ENCODE peak calls at places on chromosomes 11 and 22, in five cellular contexts. C, D, M, I and K are unnamed samples.

GRCh38 chr11:8707541-8708270 is 25.1 kb downstream of the RPL27A start:
- DNase-seq in C (peak; percentile 78), D (peak; percentile 91), M (peak; percentile 61), I (no peak), K (no peak)

GRCh38 chr22:46471901-46472721 is 65.3 kb downstream of the CELSR1 start:
- DNase-seq in C (no peak), D (no peak), M (no peak), I (no peak), K (no peak)

GRCh38 chr11:12215192-12215591 is 104.8 kb downstream of the MICAL2 start:
- DNase-seq in C (no peak), D (no peak), M (no peak), I (peak; percentile 74), K (no peak)

GRCh38 chr22:38016182-38017078 is 32.1 kb upstream of the SOX10 start:
- DNase-seq in C (peak; percentile 75), D (no peak), M (peak; percentile 52), I (peak; percentile 30), K (no peak)

GRCh38 chr11:44539971-44540370 is 25.5 kb upstream of the CD82 start:
- DNase-seq in C (no peak), D (no peak), M (no peak), I (no peak), K (no peak)

GRCh38 chr11:93887111-93887510 is 36.7 kb upstream of the VSTM5 start:
- DNase-seq in C (no peak), D (no peak), M (no peak), I (no peak), K (no peak)

GRCh38 chr22:46002757-46003270 is 25.9 kb upstream of the WNT7B start:
- DNase-seq in C (no peak), D (peak; percentile 41), M (no peak), I (peak; percentile 50), K (no peak)

GRCh38 chr22:36298601-36299000 is 45.7 kb downstream of the APOL1 start:
- DNase-seq in C (no peak), D (peak; percentile 27), M (no peak), I (no peak), K (no peak)

GRCh38 chr11:126687477-126687876 is 313.1 kb downstream of the KIRREL3 start:
- DNase-seq in C (no peak), D (no peak), M (no peak), I (no peak), K (no peak)

GRCh38 chr11:36364551-36364950 is 68.5 kb downstream of the PRR5L start:
- DNase-seq in C (no peak), D (no peak), M (no peak), I (no peak), K (no peak)

GRCh38 chr22:47698906-47699305 is 936.5 kb downstream of the TBC1D22A start:
- DNase-seq in C (no peak), D (no peak), M (no peak), I (no peak), K (no peak)

GRCh38 chr22:49324527-49325491 is 502.9 kb downstream of the BRD1 start:
- DNase-seq in C (no peak), D (no peak), M (no peak), I (peak; percentile 23), K (no peak)

GRCh38 chr11:100671471-100671870 is 15.6 kb upstream of the ARHGAP42 start:
- DNase-seq in C (no peak), D (no peak), M (no peak), I (no peak), K (no peak)

GRCh38 chr11:69958308-69958707 is 119.8 kb upstream of the ANO1 start:
- DNase-seq in C (no peak), D (no peak), M (no peak), I (no peak), K (no peak)

GRCh38 chr11:2093575-2094353 is 45.4 kb downstream of the IGF2 start:
- DNase-seq in C (no peak), D (peak; percentile 87), M (no peak), I (no peak), K (no peak)

GRCh38 chr11:35404397-35404775 is 15.0 kb downstream of the SLC1A2 start:
- DNase-seq in C (no peak), D (no peak), M (no peak), I (peak; percentile 32), K (no peak)

GRCh38 chr11:12802418-12803085 is 128.3 kb downstream of the TEAD1 start:
- DNase-seq in C (peak; percentile 78), D (no peak), M (no peak), I (no peak), K (no peak)

GRCh38 chr11:116740741-116741140 is 32.0 kb downstream of the BUD13 start:
- DNase-seq in C (no peak), D (no peak), M (no peak), I (no peak), K (no peak)

GRCh38 chr11:107683807-107684206 is 28.0 kb downstream of the SLN start:
- DNase-seq in C (no peak), D (no peak), M (no peak), I (peak; percentile 22), K (no peak)

GRCh38 chr22:21571679-21572078 is 4.2 kb downstream of the UBE2L3 start:
- DNase-seq in C (no peak), D (no peak), M (no peak), I (no peak), K (no peak)

GRCh38 chr11:41306435-41306834 is 153.0 kb downstream of the LRRC4C start:
- DNase-seq in C (no peak), D (no peak), M (no peak), I (no peak), K (no peak)

GRCh38 chr11:44950625-44951472 is at the start of gene TP53I11:
- DNase-seq in C (peak; percentile 58), D (peak; percentile 91), M (peak; percentile 31), I (peak; percentile 92), K (no peak)

GRCh38 chr11:6321961-6322362 is 1.7 kb upstream of the CAVIN3 start:
- DNase-seq in C (no peak), D (no peak), M (no peak), I (peak; percentile 9), K (no peak)

GRCh38 chr11:89736566-89736965 is 26.5 kb downstream of the TRIM77 start:
- DNase-seq in C (no peak), D (no peak), M (no peak), I (no peak), K (no peak)

GRCh38 chr22:48574776-48575566 is 1252.7 kb downstream of the BRD1 start:
- DNase-seq in C (peak; percentile 30), D (no peak), M (no peak), I (no peak), K (no peak)

GRCh38 chr11:61718613-61719302 is 33.7 kb upstream of the MYRF start:
- DNase-seq in C (peak; percentile 75), D (peak; percentile 63), M (no peak), I (peak; percentile 36), K (no peak)

GRCh38 chr22:22207845-22208564 is 36.6 kb upstream of the VPREB1 start:
- DNase-seq in C (no peak), D (peak; percentile 40), M (peak; percentile 60), I (peak; percentile 81), K (no peak)

GRCh38 chr11:99973993-99974392 is 713.1 kb upstream of the ARHGAP42 start:
- DNase-seq in C (no peak), D (no peak), M (no peak), I (no peak), K (no peak)

GRCh38 chr11:128058580-128059208 is 528.7 kb downstream of the ETS1 start:
- DNase-seq in C (no peak), D (no peak), M (no peak), I (no peak), K (no peak)

GRCh38 chr11:47501095-47501494 is 51.8 kb downstream of the CELF1 start:
- DNase-seq in C (no peak), D (no peak), M (no peak), I (no peak), K (no peak)

GRCh38 chr22:33044059-33044458 is 14.1 kb downstream of the SYN3 start:
- DNase-seq in C (no peak), D (no peak), M (no peak), I (no peak), K (no peak)

GRCh38 chr11:132126973-132127900 is 756.8 kb downstream of the NTM start:
- DNase-seq in C (no peak), D (peak; percentile 42), M (peak; percentile 93), I (no peak), K (no peak)

GRCh38 chr11:110971110-110971509 is 258.9 kb upstream of the ARHGAP20 start:
- DNase-seq in C (no peak), D (no peak), M (no peak), I (peak; percentile 8), K (no peak)

DNA sequence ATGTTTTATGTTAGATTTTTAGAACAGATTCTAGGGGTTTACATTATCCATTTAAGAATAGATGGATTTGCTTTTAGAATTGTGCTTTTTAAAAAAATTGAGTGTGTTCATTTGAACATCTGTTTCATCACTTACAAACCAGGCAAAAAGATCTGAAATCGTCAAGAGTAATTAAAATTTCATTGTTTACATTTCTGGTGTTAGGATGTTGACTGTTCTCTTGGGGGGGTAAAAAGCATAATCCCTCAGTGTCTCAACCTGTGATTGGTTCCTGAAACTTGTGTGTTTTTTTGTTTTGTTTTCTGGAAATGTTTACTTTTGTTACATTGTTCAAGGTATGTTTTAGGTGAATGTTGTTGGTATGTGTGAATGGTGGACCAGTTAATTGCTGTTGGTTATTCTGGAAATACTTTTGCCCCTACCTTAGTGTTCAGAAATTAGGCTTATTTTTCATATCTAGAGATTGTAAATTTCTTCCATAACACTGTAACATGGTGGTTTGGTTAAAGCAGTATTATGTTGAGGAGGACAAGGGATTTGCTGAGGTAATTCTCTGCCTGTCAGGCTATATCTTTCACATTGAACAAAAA is 4.8 kb downstream of the PCF11 start:
- DNase-seq in C (no peak), D (no peak), M (no peak), I (no peak), K (no peak)
- TF ChIP-seq POLR2A in C (no peak), D (no peak), M (no peak), I (no peak), K (no peak)

DNA sequence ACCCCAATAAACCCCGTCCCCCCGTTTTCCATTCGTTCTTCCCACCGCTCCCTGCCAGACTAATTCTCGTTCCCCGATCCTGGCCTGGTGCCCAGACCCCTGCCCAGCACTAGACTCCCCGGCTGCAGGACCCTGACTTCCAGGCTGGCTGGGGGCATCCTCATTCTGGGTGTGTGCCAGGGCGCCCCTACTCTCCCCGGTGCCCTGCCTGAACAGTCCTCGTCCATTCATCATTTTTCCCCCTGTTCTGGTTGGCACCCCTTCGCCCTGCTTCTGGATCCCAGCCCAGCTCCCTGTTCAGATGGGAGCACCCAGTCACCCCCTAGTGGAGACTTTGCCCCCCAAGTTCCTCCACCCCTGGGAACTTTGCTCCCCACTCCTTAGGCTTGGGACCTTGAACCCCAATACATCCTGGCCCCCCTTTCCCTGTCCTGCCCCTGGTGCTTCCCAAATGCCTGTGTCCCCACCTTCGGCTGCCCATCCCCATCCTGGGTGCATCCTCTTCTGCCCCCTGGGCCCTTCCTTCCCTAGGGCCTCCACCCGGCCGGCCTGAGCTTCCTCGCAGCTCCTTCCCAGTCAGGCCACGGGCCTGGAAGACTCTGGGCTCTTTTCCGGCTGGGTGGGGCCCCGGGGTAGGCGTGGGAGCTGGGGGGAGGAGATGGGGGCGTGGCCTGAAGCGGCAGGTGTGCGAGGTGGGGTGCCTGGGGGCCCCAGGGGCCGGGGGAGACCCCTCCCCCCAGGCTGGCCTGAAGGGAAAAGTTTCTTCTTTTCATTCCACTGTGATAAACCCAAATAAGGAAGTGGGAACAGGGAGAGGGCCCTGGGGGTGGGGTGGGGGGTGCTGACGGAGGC is 882 bp downstream of the PLCB3 start:
- DNase-seq in C (no peak), D (peak; percentile 70), M (no peak), I (no peak), K (no peak)
- TF ChIP-seq POLR2A in C (no peak), D (no peak), M (no peak), I (no peak), K (no peak)

GRCh38 chr11:65126624-65127274 is 4.6 kb downstream of the MRPL49 start:
- DNase-seq in C (no peak), D (peak; percentile 14), M (no peak), I (peak; percentile 4), K (no peak)
- TF ChIP-seq POLR2A in C (no peak), D (no peak), M (no peak), I (no peak), K (no peak)

GRCh38 chr11:68322031-68322388 is 9.6 kb downstream of the LRP5 start:
- DNase-seq in C (no peak), D (no peak), M (no peak), I (no peak), K (no peak)
- TF ChIP-seq POLR2A in C (no peak), D (no peak), M (no peak), I (no peak), K (no peak)